ENCODE peak calls at places on chromosomes 7 and 10, in five cellular contexts. G is aorta; B is astrocyte; L is naive thymus-derived CD4-positive, alpha-beta T cell; R is heart left ventricle. N is an unnamed sample.

GRCh38 chr7:51315393-51316261 is 982 bp downstream of the COBL start:
- DNase-seq in G (no peak), B (peak; percentile 23), L (no peak), R (no peak), N (peak; percentile 66)

GRCh38 chr7:99310004-99310403 is 15.7 kb upstream of the ARPC1A start:
- DNase-seq in G (no peak), B (no peak), L (no peak), R (no peak), N (no peak)

GRCh38 chr10:76991571-76991970 is 646.0 kb downstream of the KCNMA1 start:
- DNase-seq in G (no peak), B (no peak), L (no peak), R (no peak), N (no peak)

GRCh38 chr10:11871470-11871869 is 48.3 kb downstream of the PROSER2 start:
- DNase-seq in G (no peak), B (peak; percentile 31), L (no peak), R (no peak), N (no peak)

GRCh38 chr7:98251251-98251843 is 685 bp downstream of the TECPR1 start:
- DNase-seq in G (no peak), B (no peak), L (peak; percentile 29), R (no peak), N (peak; percentile 52)

GRCh38 chr7:154519229-154519628 is 467.0 kb downstream of the DPP6 start:
- DNase-seq in G (no peak), B (no peak), L (no peak), R (no peak), N (no peak)

GRCh38 chr10:2410049-2410448 is 657.3 kb upstream of the PFKP start:
- DNase-seq in G (no peak), B (no peak), L (no peak), R (no peak), N (no peak)

GRCh38 chr10:12191715-12192114 is 4.0 kb downstream of the NUDT5 start:
- DNase-seq in G (no peak), B (no peak), L (no peak), R (no peak), N (no peak)

GRCh38 chr7:2024227-2024918 is 208.4 kb downstream of the MAD1L1 start:
- DNase-seq in G (peak; percentile 68), B (peak; percentile 14), L (no peak), R (no peak), N (peak; percentile 48)

GRCh38 chr7:114150704-114151103 is 231.9 kb upstream of the PPP1R3A start:
- DNase-seq in G (no peak), B (no peak), L (no peak), R (no peak), N (no peak)

GRCh38 chr10:35442592-35442991 is 106.3 kb downstream of the CCNY start:
- DNase-seq in G (no peak), B (no peak), L (no peak), R (no peak), N (no peak)

GRCh38 chr10:129891806-129892205 is 72.3 kb downstream of the EBF3 start:
- DNase-seq in G (no peak), B (no peak), L (no peak), R (peak; percentile 56), N (peak; percentile 64)

GRCh38 chr10:124552877-124553276 is 91.3 kb downstream of the LHPP start:
- DNase-seq in G (no peak), B (no peak), L (no peak), R (no peak), N (no peak)

GRCh38 chr10:98267894-98268693 is at the start of gene LOXL4:
- DNase-seq in G (no peak), B (no peak), L (no peak), R (no peak), N (peak; percentile 82)

GRCh38 chr10:99529483-99530107 is 3.1 kb upstream of the NKX2-3 start:
- DNase-seq in G (no peak), B (no peak), L (no peak), R (no peak), N (no peak)

GRCh38 chr7:37488163-37488759 is 39.6 kb upstream of the ELMO1 start:
- DNase-seq in G (no peak), B (no peak), L (no peak), R (no peak), N (no peak)

GRCh38 chr7:43391518-43391917 is 191.4 kb upstream of the STK17A start:
- DNase-seq in G (no peak), B (no peak), L (no peak), R (no peak), N (no peak)

GRCh38 chr10:14772399-14772798 is 2.3 kb downstream of the FAM107B start:
- DNase-seq in G (no peak), B (no peak), L (no peak), R (no peak), N (no peak)

GRCh38 chr10:71770255-71770654 is 3.1 kb downstream of the VSIR start:
- DNase-seq in G (peak; percentile 51), B (no peak), L (no peak), R (peak; percentile 8), N (no peak)

GRCh38 chr10:51501396-51501795 is 198.0 kb downstream of the CSTF2T start:
- DNase-seq in G (no peak), B (no peak), L (no peak), R (no peak), N (no peak)

DNA sequence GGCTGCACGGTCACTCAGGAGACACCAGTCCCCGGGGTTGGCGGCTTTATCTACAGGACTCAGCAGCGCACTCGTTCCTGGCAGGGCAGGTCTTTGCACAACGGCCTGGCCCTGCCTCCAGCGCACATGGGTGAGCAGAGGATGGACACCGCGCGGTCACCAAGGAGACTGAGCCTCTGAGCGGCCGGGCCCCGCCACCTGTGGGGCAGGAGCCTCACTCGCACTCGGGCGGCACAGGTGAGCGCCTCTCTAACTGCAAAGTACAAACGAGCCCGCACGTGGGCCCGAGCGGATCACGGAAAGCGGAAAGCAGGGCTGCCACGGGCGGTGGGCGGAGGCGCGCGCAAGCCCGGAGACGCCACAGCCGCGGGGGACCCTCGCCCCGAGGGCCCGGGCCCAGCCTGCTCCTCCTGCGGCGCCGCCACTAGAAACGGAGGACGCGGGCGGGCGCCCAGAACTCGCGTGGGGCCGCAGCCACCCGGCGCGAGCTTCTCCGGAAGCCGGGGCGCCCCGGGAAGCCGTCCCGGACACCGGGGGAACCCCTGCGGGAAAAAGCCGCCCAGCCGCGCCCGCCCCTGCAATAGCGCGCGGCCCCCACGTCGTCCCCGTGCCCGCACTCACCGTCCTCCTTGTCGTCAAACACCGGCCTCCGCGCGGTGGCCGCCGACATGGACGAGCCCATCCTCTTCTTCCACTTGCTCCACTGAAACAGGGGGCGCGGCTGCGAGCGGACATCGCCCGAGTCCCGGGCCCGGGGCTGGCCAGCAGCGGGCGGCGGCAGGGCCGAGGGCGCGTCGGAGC is 599 bp downstream of the STK32C start:
- DNase-seq in G (peak; percentile 59), B (no peak), L (peak; percentile 39), R (peak; percentile 36), N (peak; percentile 53)
- H3K4me3 ChIP-seq in G (peak overlapping the region; percentile 39), B (peak overlapping the region; percentile 46), L (peak overlapping the region; percentile 47), R (peak overlapping the region; percentile 96), N (peak overlapping the region; percentile 82)

GRCh38 chr10:75233444-75234016 is 2.2 kb downstream of the COMTD1 start:
- DNase-seq in G (no peak), B (no peak), L (no peak), R (no peak), N (peak; percentile 56)

GRCh38 chr10:75234017-75234682 is 1.6 kb downstream of the COMTD1 start:
- DNase-seq in G (peak; percentile 96), B (peak; percentile 70), L (peak; percentile 98), R (peak; percentile 90), N (peak; percentile 91)

GRCh38 chr10:75236178-75236825 is 545 bp upstream of the COMTD1 start:
- DNase-seq in G (no peak), B (no peak), L (no peak), R (no peak), N (no peak)

GRCh38 chr10:75234683-75235374 is 928 bp downstream of the COMTD1 start:
- DNase-seq in G (peak; percentile 56), B (no peak), L (no peak), R (no peak), N (peak; percentile 39)

DNA sequence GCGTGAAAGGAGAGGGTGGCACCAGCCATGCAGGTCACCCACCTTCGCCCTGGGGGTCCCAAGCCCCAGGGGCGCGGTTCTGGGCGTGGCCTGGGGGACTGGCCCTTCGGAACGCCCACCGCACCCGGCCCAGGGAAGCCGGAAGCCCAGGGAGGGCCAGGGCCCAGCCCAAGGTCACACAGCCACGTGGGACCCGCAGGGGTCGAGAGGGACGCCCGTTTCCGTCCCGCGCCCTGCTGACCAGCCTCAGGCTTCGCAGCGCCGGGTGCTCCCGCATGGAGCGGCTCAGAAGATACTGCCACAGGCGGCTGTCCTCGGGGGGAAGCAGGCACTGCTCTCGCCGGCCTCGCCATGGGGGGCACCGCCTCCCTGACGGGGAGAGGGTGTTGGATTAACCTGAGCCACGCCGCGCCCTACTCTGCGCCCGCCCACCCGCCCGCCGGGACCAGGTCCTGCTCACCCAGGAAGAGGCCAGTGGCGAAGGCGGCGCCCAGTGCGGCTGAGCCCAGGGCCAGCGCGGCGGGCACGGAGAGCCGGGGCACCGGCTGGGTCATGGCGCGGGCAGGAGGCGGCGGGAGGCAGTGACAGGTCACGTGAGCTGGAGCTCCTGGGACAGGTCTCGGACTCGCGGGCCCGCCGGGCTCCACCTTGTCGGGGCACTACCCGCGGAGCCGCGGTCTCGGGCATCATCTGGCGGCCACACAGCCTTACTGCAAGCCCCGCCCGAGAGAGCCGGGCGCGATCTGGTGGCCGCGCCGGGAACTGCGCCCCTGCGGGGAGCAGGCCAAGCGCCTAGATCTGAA is at the start of gene COMTD1:
- DNase-seq in G (peak; percentile 95), B (peak; percentile 49), L (peak; percentile 95), R (peak; percentile 91), N (peak; percentile 97)
- H3K27ac ChIP-seq in G (peak within 1 kb of the TSS; percentile 39), B (peak within 1 kb of the TSS; percentile 11), L (peak within 1 kb of the TSS; percentile 78), R (peak within 1 kb of the TSS; percentile 68), N (peak within 1 kb of the TSS; percentile 91)

DNA sequence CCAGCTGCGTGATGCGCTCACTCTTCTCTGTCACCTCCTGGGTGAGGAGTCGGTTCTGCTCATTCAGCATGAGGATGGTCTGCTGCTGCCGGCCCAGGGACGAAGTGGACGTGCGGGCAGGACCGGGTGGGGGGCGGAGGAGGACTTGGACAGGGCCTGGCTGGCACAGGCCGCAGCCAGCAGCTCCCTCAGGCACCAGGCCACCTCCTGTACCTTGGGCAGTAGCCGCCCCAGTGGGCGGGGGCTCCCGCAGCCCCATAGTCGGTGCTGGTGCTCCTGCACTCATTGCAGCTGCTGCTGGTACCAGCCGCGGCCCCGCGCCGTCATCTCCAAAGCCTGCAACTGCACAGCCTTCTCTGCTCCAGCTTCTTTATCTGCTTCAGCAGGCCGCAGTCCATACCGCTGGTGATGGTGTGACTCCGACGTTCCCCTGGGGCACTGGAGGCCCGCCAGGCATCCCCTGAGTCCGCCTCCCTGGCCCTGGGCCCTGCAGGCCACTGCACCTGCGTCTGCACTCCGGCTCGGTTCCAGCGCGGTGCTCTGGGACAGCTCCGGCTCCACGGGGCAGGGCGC is 884.9 kb upstream of the ZNF722 start:
- DNase-seq in G (no peak), B (no peak), L (no peak), R (no peak), N (no peak)
- H3K9me3 ChIP-seq in G (no peaks in the 10 kb centered on the region), B (peaks cover 6% of the 10 kb centered on the region), L (no peaks in the 10 kb centered on the region), R (peaks cover 19% of the 10 kb centered on the region), N (no peaks in the 10 kb centered on the region)

GRCh38 chr10:42933454-42934340 is 143.2 kb upstream of the RET start:
- DNase-seq in G (no peak), B (no peak), L (peak; percentile 24), R (peak; percentile 48), N (no peak)

GRCh38 chr10:42934351-42934811 is 142.5 kb upstream of the RET start:
- DNase-seq in G (no peak), B (no peak), L (no peak), R (no peak), N (no peak)

GRCh38 chr10:42934842-42935241 is 142.0 kb upstream of the RET start:
- DNase-seq in G (no peak), B (no peak), L (no peak), R (no peak), N (no peak)

GRCh38 chr10:42932116-42932515 is 144.8 kb upstream of the RET start:
- DNase-seq in G (no peak), B (no peak), L (no peak), R (no peak), N (no peak)

GRCh38 chr10:42932735-42933453 is 144.0 kb upstream of the RET start:
- DNase-seq in G (no peak), B (no peak), L (peak; percentile 56), R (no peak), N (no peak)
- H3K4me3 ChIP-seq in G (no peak overlapping the region), B (no peak overlapping the region), L (peak overlapping the region; percentile 60), R (peak overlapping the region; percentile 25), N (peak overlapping the region; percentile 38)

N was measured in psoas muscle.